ENCODE peak calls at places on chromosomes 11 and 22, in ten cellular contexts. X, B, Q, P, Z, E, C, W, T and A are unnamed samples.

GRCh38 chr11:1480191-1480554 is 6.4 kb downstream of the MOB2 start:
- DNase-seq in C (no peak), X (no peak), B (no peak), Q (no peak), Z (peak; percentile 13), E (no peak), P (no peak), T (no peak), W (peak; percentile 13), A (no peak)

GRCh38 chr11:15629690-15630321 is 515.1 kb downstream of the INSC start:
- DNase-seq in T (no peak), W (peak; percentile 48), C (no peak), E (no peak), Q (peak; percentile 62), X (peak; percentile 88), Z (peak; percentile 55), B (peak; percentile 16), P (no peak), A (peak; percentile 45)

GRCh38 chr11:10982695-10983492 is 125.0 kb upstream of the ZBED5 start:
- DNase-seq in T (no peak), B (peak; percentile 4), Z (no peak), Q (peak; percentile 28), C (no peak), P (no peak), X (no peak), W (no peak), E (no peak), A (no peak)

GRCh38 chr11:97909544-97910394 is 1111.0 kb upstream of the CNTN5 start:
- DNase-seq in W (no peak), Z (no peak), E (no peak), P (no peak), T (no peak), Q (no peak), X (no peak), C (no peak), B (no peak), A (no peak)

GRCh38 chr22:35631597-35631996 is 14.5 kb upstream of the MB start:
- DNase-seq in Q (peak; percentile 60), E (no peak), C (no peak), Z (peak; percentile 64), W (no peak), T (no peak), B (peak; percentile 65), X (peak; percentile 92), P (peak; percentile 40), A (peak; percentile 60)

GRCh38 chr11:2563216-2564007 is 118.6 kb downstream of the KCNQ1 start:
- DNase-seq in W (no peak), E (no peak), C (no peak), P (no peak), Q (no peak), X (no peak), Z (peak; percentile 37), B (no peak), T (peak; percentile 5), A (no peak)

GRCh38 chr11:69335010-69335409 is 41.1 kb downstream of the MYEOV start:
- DNase-seq in P (no peak), Z (no peak), T (no peak), Q (peak; percentile 23), W (no peak), E (no peak), X (no peak), B (no peak), C (no peak), A (no peak)

GRCh38 chr11:103013426-103013825 is 57.9 kb upstream of the MMP13 start:
- DNase-seq in Z (no peak), B (no peak), T (no peak), C (no peak), X (no peak), E (no peak), W (no peak), Q (no peak), P (no peak), A (no peak)

GRCh38 chr11:93487032-93487483 is 56.1 kb downstream of the SMCO4 start:
- DNase-seq in C (no peak), T (no peak), P (no peak), E (no peak), W (no peak), Z (no peak), B (no peak), X (no peak), Q (no peak), A (no peak)

GRCh38 chr11:6320411-6321207 is at the start of gene CAVIN3:
- DNase-seq in C (peak; percentile 57), B (peak; percentile 48), W (peak; percentile 90), Q (no peak), P (peak; percentile 23), E (no peak), X (peak; percentile 82), T (peak; percentile 90), Z (peak; percentile 78), A (no peak)

GRCh38 chr11:132430352-132431091 is 1060.1 kb downstream of the NTM start:
- DNase-seq in C (no peak), Z (no peak), Q (peak; percentile 2), T (no peak), W (no peak), E (no peak), X (no peak), B (no peak), P (no peak), A (no peak)

GRCh38 chr11:73158356-73159051 is 16.4 kb upstream of the FCHSD2 start:
- DNase-seq in W (no peak), E (no peak), X (no peak), Q (peak; percentile 33), Z (no peak), B (no peak), T (no peak), C (no peak), P (no peak), A (no peak)

GRCh38 chr11:96326954-96327353 is 16.0 kb downstream of the MAML2 start:
- DNase-seq in B (no peak), W (no peak), C (no peak), Z (no peak), X (no peak), E (no peak), Q (no peak), T (no peak), P (no peak), A (no peak)

GRCh38 chr11:59572091-59572490 is 43.5 kb downstream of the OSBP start:
- DNase-seq in C (no peak), Z (no peak), T (no peak), Q (no peak), B (no peak), P (no peak), X (no peak), W (no peak), E (no peak), A (no peak)

GRCh38 chr11:105838668-105839403 is 183.2 kb downstream of the MSANTD4 start:
- DNase-seq in C (no peak), Q (peak; percentile 1), X (peak; percentile 11), T (no peak), W (no peak), B (peak; percentile 35), P (no peak), Z (no peak), E (no peak), A (no peak)

DNA sequence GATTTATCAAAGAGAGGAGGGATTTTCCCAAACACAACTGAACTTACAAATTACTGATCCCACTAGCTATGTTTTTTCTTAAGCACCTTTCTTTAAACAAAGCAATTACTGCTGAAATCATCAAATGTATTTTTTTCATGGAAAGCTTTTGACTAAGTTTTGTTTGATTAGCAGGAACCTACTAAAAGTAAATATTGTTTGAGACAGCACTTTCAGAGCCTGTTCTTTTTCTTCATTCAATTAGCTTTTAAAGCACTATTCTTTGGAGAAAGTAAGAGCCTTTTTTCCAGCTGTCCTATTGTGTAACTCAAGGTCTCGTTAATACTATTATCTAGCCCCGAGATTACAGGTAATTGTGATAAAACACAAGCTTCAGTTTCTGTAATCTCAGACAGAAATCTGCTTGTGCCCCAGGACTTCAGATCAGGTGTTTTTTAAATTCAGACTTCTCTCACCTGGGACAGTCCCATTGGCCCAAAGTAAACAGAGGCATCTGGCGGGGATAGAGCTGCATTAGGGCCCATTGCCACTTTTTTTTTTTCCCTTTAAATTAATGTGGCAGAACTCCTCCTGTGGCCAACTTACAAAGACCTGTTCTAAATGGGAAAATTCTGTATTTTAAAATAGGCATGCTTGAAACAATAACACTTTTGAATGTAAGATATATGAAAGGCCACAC is 11.0 kb downstream of the CSTPP1 start:
- DNase-seq in W (no peak), B (no peak), C (no peak), Q (no peak), X (no peak), E (no peak), P (no peak), T (no peak), Z (no peak), A (no peak)
- H3K27ac ChIP-seq in W (no peak overlapping the region), B (no peak overlapping the region), C (no peak overlapping the region), Q (no peak overlapping the region), X (no peak overlapping the region), E (no peak overlapping the region), P (peak overlapping the region; percentile 29), T (no peak overlapping the region), Z (no peak overlapping the region), A (no peak overlapping the region)

DNA sequence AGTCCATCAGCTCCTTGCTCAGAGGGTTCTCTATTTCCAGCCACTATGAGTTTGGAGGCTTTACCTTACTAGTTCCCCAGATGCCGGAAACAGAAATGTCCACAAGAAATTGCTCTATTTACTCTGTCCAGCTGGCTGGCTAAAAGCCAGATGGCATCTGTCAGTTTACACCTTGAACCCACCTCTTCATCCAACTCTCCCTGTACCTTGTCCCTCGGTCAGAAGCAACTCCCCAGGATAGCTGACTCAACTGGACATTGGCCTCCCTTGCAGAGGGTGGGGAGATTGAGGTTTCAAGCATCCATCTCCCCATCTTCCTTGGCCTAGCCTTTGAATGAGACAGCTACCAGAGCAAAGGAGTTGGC is 1.7 kb downstream of the C2CD2L start:
- DNase-seq in E (no peak), X (no peak), W (no peak), Z (no peak), C (no peak), P (no peak), B (no peak), Q (no peak), T (no peak), A (no peak)
- H3K27ac ChIP-seq in E (peak overlapping the region; percentile 19), X (no peak overlapping the region), W (peak overlapping the region; percentile 88), Z (no peak overlapping the region), C (no peak overlapping the region), P (no peak overlapping the region), B (no peak overlapping the region), Q (no peak overlapping the region), T (no peak overlapping the region), A (no peak overlapping the region)

DNA sequence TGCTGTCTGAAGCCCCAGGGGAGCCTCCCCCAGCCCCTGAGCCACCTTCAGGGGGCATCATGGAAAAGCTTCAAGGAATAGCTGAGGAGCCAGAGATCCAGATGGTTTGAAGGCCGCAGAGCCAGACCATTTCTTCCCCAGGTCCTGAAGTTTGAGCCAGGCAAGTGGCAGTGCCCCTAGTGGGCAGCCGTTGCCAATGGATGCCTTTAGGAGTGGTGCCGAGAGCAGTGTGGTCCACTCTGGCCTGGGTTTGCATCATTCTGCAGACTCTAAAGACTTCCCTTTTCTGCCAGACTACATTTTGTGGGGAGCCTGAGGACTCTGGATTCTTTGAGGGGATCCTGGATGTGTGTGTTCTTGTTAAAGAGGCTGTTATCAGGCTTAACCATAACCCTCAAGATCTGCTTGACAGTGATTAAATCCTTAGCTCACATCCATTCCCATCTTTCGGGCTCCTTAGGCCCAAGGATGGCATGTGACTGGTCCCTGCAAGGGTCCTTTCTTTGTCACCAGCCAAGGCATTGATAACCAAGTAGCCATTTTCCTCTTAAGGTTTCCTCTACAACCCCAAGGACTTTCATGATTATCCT is 13.1 kb downstream of the HINFP start:
- DNase-seq in P (peak; percentile 47), B (no peak), T (no peak), X (peak; percentile 71), C (no peak), W (no peak), Z (peak; percentile 63), E (no peak), Q (no peak), A (no peak)
- H3K27ac ChIP-seq in P (no peak overlapping the region), B (peak overlapping the region; percentile 8), T (no peak overlapping the region), X (no peak overlapping the region), C (no peak overlapping the region), W (no peak overlapping the region), Z (no peak overlapping the region), E (no peak overlapping the region), Q (no peak overlapping the region), A (no peak overlapping the region)

GRCh38 chr22:17832665-17833064 is 58.4 kb upstream of the BID start:
- DNase-seq in C (no peak), X (no peak), T (no peak), W (no peak), Q (no peak), Z (no peak), B (no peak), P (no peak), E (no peak), A (no peak)
- H3K27ac ChIP-seq in C (no peak overlapping the region), X (no peak overlapping the region), T (peak overlapping the region; percentile 79), W (peak overlapping the region; percentile 81), Q (no peak overlapping the region), Z (no peak overlapping the region), B (no peak overlapping the region), P (no peak overlapping the region), E (no peak overlapping the region), A (no peak overlapping the region)